ENCODE peak calls at places on chromosome 4, in eight cellular contexts. Q, B, R, V, X, G, Z and W are unnamed samples.

GRCh38 chr4:77015390-77015789 is 60.4 kb downstream of the CCNI start:
- DNase-seq in V (no peak), B (no peak), G (no peak), Q (peak), X (no peak), R (no peak), Z (no peak), W (no peak)

GRCh38 chr4:145299380-145300076 is 119.1 kb upstream of the OTUD4 start:
- DNase-seq in Q (peak), R (no peak), V (peak), G (no peak), B (peak), X (peak), Z (peak), W (no peak)

GRCh38 chr4:122602277-122603142 is 18.4 kb downstream of the IL21 start:
- DNase-seq in Q (peak), R (no peak), Z (peak), G (no peak), B (peak), X (no peak), V (no peak), W (peak)

GRCh38 chr4:154838155-154838554 is 57.1 kb downstream of the RBM46 start:
- DNase-seq in B (no peak), Q (no peak), V (no peak), Z (no peak), G (no peak), X (no peak), R (no peak), W (no peak)

GRCh38 chr4:53132117-53132889 is 233.6 kb downstream of the SCFD2 start:
- DNase-seq in Z (no peak), V (no peak), B (no peak), R (no peak), G (no peak), X (no peak), Q (no peak), W (no peak)

GRCh38 chr4:183908284-183908683 is 3.2 kb downstream of the STOX2 start:
- DNase-seq in B (no peak), G (no peak), Z (no peak), X (no peak), R (no peak), Q (no peak), V (no peak), W (no peak)

GRCh38 chr4:36283912-36284465 is 2.6 kb downstream of the DTHD1 start:
- DNase-seq in V (no peak), Q (no peak), B (no peak), X (no peak), Z (no peak), R (no peak), G (no peak), W (no peak)

GRCh38 chr4:147513051-147513450 is 32.2 kb downstream of the EDNRA start:
- DNase-seq in Z (no peak), X (no peak), G (no peak), Q (no peak), B (no peak), V (no peak), R (no peak), W (no peak)

GRCh38 chr4:182391111-182391684 is 148.0 kb downstream of the TENM3 start:
- DNase-seq in V (no peak), Q (no peak), R (no peak), Z (no peak), X (no peak), G (no peak), B (no peak), W (no peak)